ENCODE peak calls at places on chromosomes 4 and X, in six cellular contexts. A, I, D, B, O and U are unnamed samples.

GRCh38 chr4:17153572-17153971 is 255.1 kb upstream of the LDB2 start:
- DNase-seq in A (no peak), I (no peak), D (no peak), B (no peak), O (no peak), U (no peak)

GRCh38 chrX:123859409-123859827 is 435 bp upstream of the XIAP start:
- DNase-seq in A (peak), I (no peak), D (no peak), B (peak), O (no peak), U (peak)

GRCh38 chrX:119622356-119623232 is 16.4 kb upstream of the NKRF start:
- DNase-seq in A (no peak), I (no peak), D (no peak), B (no peak), O (peak), U (no peak)

GRCh38 chr4:144583658-144584057 is 62.3 kb upstream of the HHIP start:
- DNase-seq in A (no peak), I (no peak), D (no peak), B (no peak), O (no peak), U (no peak)

GRCh38 chr4:123833156-123833555 is 436.6 kb downstream of the SPRY1 start:
- DNase-seq in A (no peak), I (no peak), D (no peak), B (no peak), O (no peak), U (no peak)

GRCh38 chr4:25104561-25104960 is 55.7 kb downstream of the SEPSECS start:
- DNase-seq in A (no peak), I (no peak), D (no peak), B (no peak), O (no peak), U (no peak)

GRCh38 chr4:131339137-131339536 is 1810.0 kb upstream of the PCDH10 start:
- DNase-seq in A (no peak), I (no peak), D (no peak), B (no peak), O (no peak), U (no peak)

GRCh38 chr4:129232627-129233337 is 136.8 kb downstream of the C4orf33 start:
- DNase-seq in A (no peak), I (no peak), D (no peak), B (no peak), O (no peak), U (no peak)

GRCh38 chr4:157687971-157688370 is 467.4 kb downstream of the GRIA2 start:
- DNase-seq in A (no peak), I (no peak), D (no peak), B (no peak), O (no peak), U (no peak)

GRCh38 chrX:40150503-40150902 is 52.7 kb upstream of the BCOR start:
- DNase-seq in A (no peak), I (no peak), D (no peak), B (no peak), O (no peak), U (no peak)